ENCODE peak calls at places on chromosomes 4 and X, in six cellular contexts. H is KBM-7, K is left ventricle myocardium superior, M is GM23338, T is H54, G is IMR-90. C is an unnamed sample.
A peak's percentile ranks its signal among the peaks of the same experiment; 100 is the strongest.

GRCh38 chr4:87835192-87835591 is 2.4 kb downstream of the MEPE start:
- DNase-seq in H (no peak), K (no peak), M (no peak), T (no peak), G (no peak), C (no peak)

GRCh38 chrX:14942341-14942740 is 69.1 kb downstream of the MOSPD2 start:
- DNase-seq in H (no peak), K (no peak), M (no peak), T (no peak), G (no peak), C (no peak)

GRCh38 chr4:83285022-83285387 is 407 bp upstream of the COQ2 start:
- DNase-seq in H (peak; percentile 90), K (no peak), M (peak; percentile 47), T (no peak), G (peak; percentile 29), C (peak; percentile 73)

GRCh38 chr4:78592104-78592783 is 40.7 kb downstream of the ANXA3 start:
- DNase-seq in H (peak; percentile 44), K (no peak), M (peak; percentile 73), T (no peak), G (no peak), C (no peak)

GRCh38 chrX:8783100-8784098 is 17.8 kb downstream of the FAM9A start:
- DNase-seq in H (peak; percentile 38), K (no peak), M (peak; percentile 79), T (no peak), G (peak; percentile 4), C (peak; percentile 26)

GRCh38 chr4:189279188-189279587 is 661.5 kb upstream of the FRG1 start:
- DNase-seq in H (no peak), K (no peak), M (no peak), T (no peak), G (peak; percentile 99), C (peak; percentile 0)

GRCh38 chrX:153379508-153379907 is 21.6 kb downstream of the PNMA6E start:
- DNase-seq in H (no peak), K (no peak), M (no peak), T (no peak), G (no peak), C (no peak)

GRCh38 chrX:20265221-20265725 is 1.4 kb downstream of the RPS6KA3 start:
- DNase-seq in H (peak; percentile 78), K (peak; percentile 71), M (peak; percentile 52), T (no peak), G (peak; percentile 89), C (peak; percentile 75)

GRCh38 chr4:85058551-85058950 is 92.1 kb upstream of the WDFY3 start:
- DNase-seq in H (no peak), K (no peak), M (no peak), T (no peak), G (peak; percentile 8), C (no peak)

GRCh38 chr4:119034276-119035008 is 101.2 kb upstream of the MYOZ2 start:
- DNase-seq in H (no peak), K (no peak), M (peak; percentile 59), T (no peak), G (no peak), C (no peak)